ENCODE peak calls at places on chromosomes 4 and X, in seven cellular contexts. I is upper lobe of left lung, H is upper lobe of right lung, X is fibroblast of lung, R is stomach, B is neural crest cell, W is foreskin fibroblast. Z is an unnamed sample.

GRCh38 chr4:169774466-169775445 is 17.0 kb upstream of the HPF1 start:
- DNase-seq in I (no peak), H (no peak), X (no peak), R (no peak), B (no peak), W (peak), Z (no peak)

GRCh38 chrX:103774070-103774642 is 2.5 kb upstream of the PLP1 start:
- DNase-seq in I (no peak), H (no peak), X (peak), R (no peak), B (no peak), W (peak), Z (no peak)

GRCh38 chr4:119589165-119589564 is 39.4 kb downstream of the PDE5A start:
- DNase-seq in I (no peak), H (no peak), X (no peak), R (no peak), B (no peak), W (peak), Z (no peak)

GRCh38 chrX:108312938-108313337 is 125.3 kb downstream of the COL4A6 start:
- DNase-seq in I (peak), H (no peak), X (peak), R (peak), B (no peak), W (peak), Z (peak)

GRCh38 chr4:104491826-104492771 is 2.6 kb downstream of the CXXC4 start:
- DNase-seq in I (no peak), H (no peak), X (peak), R (no peak), B (peak), W (peak), Z (no peak)

GRCh38 chr4:174764105-174764729 is 64.8 kb downstream of the GLRA3 start:
- DNase-seq in I (no peak), H (no peak), X (peak), R (no peak), B (no peak), W (peak), Z (no peak)

GRCh38 chr4:62399242-62399641 is 1199.1 kb downstream of the ADGRL3 start:
- DNase-seq in I (no peak), H (no peak), X (no peak), R (no peak), B (no peak), W (no peak), Z (no peak)

GRCh38 chrX:108437789-108438623 is at the start of gene COL4A6:
- DNase-seq in I (peak), H (peak), X (no peak), R (no peak), B (peak), W (peak), Z (peak)

GRCh38 chrX:12013220-12013619 is 125.1 kb upstream of the FRMPD4 start:
- DNase-seq in I (no peak), H (no peak), X (peak), R (no peak), B (no peak), W (peak), Z (peak)

GRCh38 chr4:21290562-21290961 is 590.3 kb downstream of the PACRGL start:
- DNase-seq in I (no peak), H (no peak), X (no peak), R (no peak), B (no peak), W (no peak), Z (no peak)

GRCh38 chrX:39894626-39895025 is 203.1 kb downstream of the BCOR start:
- DNase-seq in I (peak), H (peak), X (no peak), R (peak), B (no peak), W (no peak), Z (no peak)

GRCh38 chr4:61556277-61556676 is 356.2 kb downstream of the ADGRL3 start:
- DNase-seq in I (no peak), H (no peak), X (no peak), R (no peak), B (no peak), W (no peak), Z (peak)

DNA sequence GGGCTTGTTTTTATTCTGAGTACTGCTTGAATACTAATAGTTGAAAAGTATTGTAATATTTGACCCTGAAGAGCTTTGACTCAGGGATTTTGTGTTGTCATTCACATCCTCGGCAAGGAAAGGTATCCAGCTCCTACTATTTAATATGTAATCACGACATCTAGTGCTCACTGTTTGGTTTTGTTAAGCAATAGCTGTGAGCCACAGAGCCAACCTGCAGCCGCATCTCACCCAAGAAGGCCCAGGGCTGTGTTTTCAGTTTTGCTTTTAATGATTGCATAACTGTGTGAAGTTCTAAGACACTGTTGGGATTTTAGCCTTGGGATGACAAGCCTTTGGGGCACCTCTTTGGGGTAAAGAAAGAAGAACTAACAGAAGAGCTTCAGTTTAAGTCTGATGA is 158.0 kb downstream of the RELL1 start:
- DNase-seq in I (peak), H (no peak), X (no peak), R (peak), B (no peak), W (no peak), Z (no peak)
- TF ChIP-seq CTCF in I (no peak), H (no peak), X (no peak), R (peak), B (no peak), W (no peak), Z (no peak)

GRCh38 chrX:110786486-110786885 is 9.1 kb downstream of the CHRDL1 start:
- DNase-seq in I (no peak), H (no peak), X (peak), R (no peak), B (no peak), W (peak), Z (no peak)
- TF ChIP-seq CTCF in I (no peak), H (no peak), X (no peak), R (no peak), B (no peak), W (no peak), Z (no peak)

DNA sequence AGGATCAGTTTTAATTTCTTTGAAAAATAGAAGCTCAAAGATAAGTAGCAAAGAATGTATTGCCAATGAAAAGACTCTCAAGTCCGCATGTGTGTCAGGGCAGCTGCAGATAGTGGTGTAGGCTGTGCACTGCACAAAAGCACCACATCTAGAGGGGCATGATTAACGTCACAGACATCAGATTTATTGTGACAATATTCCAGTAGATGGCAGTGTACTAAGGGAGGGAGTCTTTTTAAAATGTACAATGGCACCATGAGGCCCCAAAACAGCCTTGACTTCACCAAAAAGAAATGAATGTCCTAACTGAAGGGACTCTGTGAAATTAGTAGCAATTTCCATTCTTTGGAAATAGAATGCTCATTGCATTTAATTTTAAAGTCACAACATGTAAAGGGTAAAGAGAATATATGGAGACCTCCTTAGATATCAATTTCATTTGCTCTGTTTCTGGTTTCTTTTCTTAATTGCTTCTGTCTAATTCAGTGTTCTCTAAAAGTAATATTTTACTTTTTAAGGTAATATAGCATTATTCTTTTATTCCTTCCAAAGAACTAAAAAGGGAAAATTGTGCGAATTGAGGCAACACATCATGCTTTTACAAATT is 98.4 kb downstream of the ZNF827 start:
- DNase-seq in I (no peak), H (no peak), X (peak), R (no peak), B (no peak), W (peak), Z (peak)
- TF ChIP-seq CTCF in I (peak), H (peak), X (peak), R (peak), B (peak), W (peak), Z (peak)

DNA sequence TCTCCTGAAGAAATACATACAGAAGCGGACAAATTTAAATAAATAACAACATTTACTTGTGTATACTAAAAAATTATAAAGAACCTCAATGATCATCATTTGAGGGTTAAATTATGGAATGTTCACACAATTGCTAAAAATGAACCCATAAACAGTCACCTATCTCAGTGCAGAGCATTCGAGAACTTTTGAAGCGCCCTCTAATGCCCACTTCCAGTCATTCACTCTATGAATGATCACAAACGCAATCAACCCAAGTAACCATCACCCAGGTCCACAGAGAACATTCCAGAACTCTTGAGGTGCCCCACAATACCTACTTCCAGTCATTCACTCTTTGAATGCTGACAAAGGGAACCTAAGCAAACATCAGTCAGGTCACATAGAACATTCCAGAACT is 103.5 kb upstream of the PLAC1 start:
- DNase-seq in I (no peak), H (no peak), X (no peak), R (no peak), B (no peak), W (peak), Z (no peak)
- TF ChIP-seq CTCF in I (no peak), H (peak), X (peak), R (no peak), B (peak), W (peak), Z (peak)

DNA sequence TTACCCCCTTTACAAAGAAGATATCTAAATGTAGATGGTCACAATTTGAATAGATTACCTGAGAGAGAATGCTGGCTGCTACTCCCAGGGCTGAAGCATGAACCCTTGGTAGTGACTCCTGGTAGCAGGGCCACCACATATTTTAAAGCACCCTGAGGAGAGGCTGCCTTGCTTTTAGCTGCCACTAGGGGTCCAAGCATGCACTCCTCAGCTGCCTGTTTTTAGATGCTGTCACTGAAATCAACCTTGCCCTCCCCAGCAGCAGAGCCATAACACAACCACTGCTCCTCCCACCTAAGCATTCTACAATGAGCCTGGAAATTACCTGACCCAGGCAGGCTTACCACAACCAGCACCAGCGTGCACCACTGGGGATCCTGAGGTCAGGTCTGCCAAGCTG is 850.9 kb downstream of the FAM133A start:
- DNase-seq in I (no peak), H (no peak), X (no peak), R (no peak), B (no peak), W (no peak), Z (no peak)
- TF ChIP-seq CTCF in I (no peak), H (no peak), X (no peak), R (no peak), B (peak), W (no peak), Z (peak)

GRCh38 chr4:63563288-63564014 is 845.8 kb downstream of the TECRL start:
- DNase-seq in I (no peak), H (no peak), X (no peak), R (no peak), B (no peak), W (no peak), Z (no peak)
- TF ChIP-seq CTCF in I (no peak), H (no peak), X (no peak), R (no peak), B (peak), W (no peak), Z (no peak)

GRCh38 chrX:128781506-128781905 is 729.3 kb upstream of the ACTRT1 start:
- DNase-seq in I (no peak), H (no peak), X (no peak), R (peak), B (peak), W (no peak), Z (no peak)
- TF ChIP-seq CTCF in I (no peak), H (no peak), X (no peak), R (peak), B (peak), W (no peak), Z (peak)